ENCODE peak calls at places on chromosome 3, in four cellular contexts. One of them, this sample, is unnamed.

GRCh38 chr3:30372837-30373236 is 233.6 kb upstream of the TGFBR2 start:
- DNase-seq in PC-3: no peak
- DNase-seq in GM23248: no peak
- DNase-seq in HCT116: no peak
- DNase-seq in this sample: no peak

GRCh38 chr3:155323063-155323666 is 29.7 kb upstream of the STRIT1 start:
- DNase-seq in PC-3: peak; percentile 86
- DNase-seq in GM23248: peak; percentile 82
- DNase-seq in HCT116: peak; percentile 68
- DNase-seq in this sample: peak; percentile 80

GRCh38 chr3:31416980-31417379 is 115.7 kb upstream of the STT3B start:
- DNase-seq in PC-3: no peak
- DNase-seq in GM23248: no peak
- DNase-seq in HCT116: no peak
- DNase-seq in this sample: no peak

GRCh38 chr3:81864273-81864672 is 102.8 kb upstream of the GBE1 start:
- DNase-seq in PC-3: no peak
- DNase-seq in GM23248: no peak
- DNase-seq in HCT116: no peak
- DNase-seq in this sample: peak; percentile 91

GRCh38 chr3:140467104-140467577 is 210.7 kb upstream of the TRIM42 start:
- DNase-seq in PC-3: peak; percentile 33
- DNase-seq in GM23248: peak; percentile 43
- DNase-seq in HCT116: peak; percentile 34
- DNase-seq in this sample: peak; percentile 62

GRCh38 chr3:8755564-8756237 is 13.7 kb downstream of the OXTR start:
- DNase-seq in PC-3: peak; percentile 37
- DNase-seq in GM23248: peak; percentile 60
- DNase-seq in HCT116: peak; percentile 37
- DNase-seq in this sample: no peak

GRCh38 chr3:126130981-126131750 is 47.2 kb upstream of the SLC41A3 start:
- DNase-seq in PC-3: no peak
- DNase-seq in GM23248: no peak
- DNase-seq in HCT116: no peak
- DNase-seq in this sample: no peak

GRCh38 chr3:176992565-176992964 is 204.7 kb downstream of the TBL1XR1 start:
- DNase-seq in PC-3: no peak
- DNase-seq in GM23248: no peak
- DNase-seq in HCT116: no peak
- DNase-seq in this sample: no peak

GRCh38 chr3:182925330-182925943 is 54.9 kb downstream of the DCUN1D1 start:
- DNase-seq in PC-3: no peak
- DNase-seq in GM23248: peak; percentile 81
- DNase-seq in HCT116: no peak
- DNase-seq in this sample: no peak

GRCh38 chr3:146187334-146187950 is 26.5 kb upstream of the PLOD2 start:
- DNase-seq in PC-3: peak; percentile 74
- DNase-seq in GM23248: peak; percentile 62
- DNase-seq in HCT116: peak; percentile 29
- DNase-seq in this sample: peak; percentile 38

GRCh38 chr3:46947981-46948791 is 28.4 kb downstream of the CCDC12 start:
- DNase-seq in PC-3: peak; percentile 10
- DNase-seq in GM23248: peak; percentile 28
- DNase-seq in HCT116: peak; percentile 64
- DNase-seq in this sample: no peak

GRCh38 chr3:73883497-73883896 is 258.8 kb upstream of the PDZRN3 start:
- DNase-seq in PC-3: no peak
- DNase-seq in GM23248: no peak
- DNase-seq in HCT116: no peak
- DNase-seq in this sample: no peak

GRCh38 chr3:151439652-151440125 is 21.2 kb downstream of the IGSF10 start:
- DNase-seq in PC-3: peak; percentile 94
- DNase-seq in GM23248: peak; percentile 79
- DNase-seq in HCT116: peak; percentile 53
- DNase-seq in this sample: peak; percentile 62

GRCh38 chr3:128549283-128550112 is 56.5 kb upstream of the GATA2 start:
- DNase-seq in PC-3: peak; percentile 3
- DNase-seq in GM23248: peak; percentile 86
- DNase-seq in HCT116: no peak
- DNase-seq in this sample: no peak

GRCh38 chr3:172557515-172558220 is 34.4 kb upstream of the TNFSF10 start:
- DNase-seq in PC-3: no peak
- DNase-seq in GM23248: peak; percentile 72
- DNase-seq in HCT116: no peak
- DNase-seq in this sample: no peak

GRCh38 chr3:32448686-32449474 is 53.8 kb downstream of the CMTM6 start:
- DNase-seq in PC-3: no peak
- DNase-seq in GM23248: no peak
- DNase-seq in HCT116: no peak
- DNase-seq in this sample: no peak

GRCh38 chr3:42762046-42762724 is 10.9 kb downstream of the CCDC13 start:
- DNase-seq in PC-3: no peak
- DNase-seq in GM23248: peak; percentile 29
- DNase-seq in HCT116: no peak
- DNase-seq in this sample: no peak
- TF ChIP-seq EZH2phosphoT487 in PC-3: no peak
- TF ChIP-seq EZH2phosphoT487 in GM23248: no peak
- TF ChIP-seq EZH2phosphoT487 in HCT116: no peak
- TF ChIP-seq EZH2phosphoT487 in this sample: no peak

GRCh38 chr3:7734456-7734855 is 767.2 kb upstream of the LMCD1 start:
- DNase-seq in PC-3: no peak
- DNase-seq in GM23248: no peak
- DNase-seq in HCT116: no peak
- DNase-seq in this sample: no peak
- H3K9ac ChIP-seq in PC-3: no peak overlapping the region
- H3K9ac ChIP-seq in GM23248: no peak overlapping the region
- H3K9ac ChIP-seq in HCT116: no peak overlapping the region
- H3K9ac ChIP-seq in this sample: no peak overlapping the region

GRCh38 chr3:38579551-38580449 is 69.7 kb downstream of the SCN5A start:
- DNase-seq in PC-3: no peak
- DNase-seq in GM23248: no peak
- DNase-seq in HCT116: no peak
- DNase-seq in this sample: no peak

GRCh38 chr3:38578081-38578475 is 71.4 kb downstream of the SCN5A start:
- DNase-seq in PC-3: no peak
- DNase-seq in GM23248: no peak
- DNase-seq in HCT116: no peak
- DNase-seq in this sample: no peak

GRCh38 chr3:38578551-38578950 is 70.9 kb downstream of the SCN5A start:
- DNase-seq in PC-3: no peak
- DNase-seq in GM23248: no peak
- DNase-seq in HCT116: no peak
- DNase-seq in this sample: no peak

GRCh38 chr3:38580450-38581382 is 68.8 kb downstream of the SCN5A start:
- DNase-seq in PC-3: no peak
- DNase-seq in GM23248: no peak
- DNase-seq in HCT116: no peak
- DNase-seq in this sample: no peak

DNA sequence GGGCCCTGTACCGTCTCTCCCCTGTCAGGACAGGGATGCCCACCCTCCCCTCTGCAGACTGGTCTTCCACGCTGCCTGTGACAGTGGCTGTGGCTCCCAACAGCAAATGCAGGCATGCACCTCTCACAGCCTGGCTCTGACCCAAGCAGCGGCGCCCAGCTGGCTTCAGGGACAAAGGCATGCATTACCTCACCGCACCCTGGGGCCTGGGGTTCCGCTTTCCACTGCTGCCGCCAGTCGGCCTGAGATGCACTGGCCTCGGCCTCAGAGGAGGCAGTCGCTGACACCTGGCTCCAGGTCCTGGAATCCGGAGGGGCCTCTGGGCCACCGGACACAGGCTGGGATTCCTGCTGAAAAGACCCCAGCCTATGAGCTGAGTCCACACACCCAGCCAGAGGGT is 70.3 kb downstream of the SCN5A start:
- DNase-seq in PC-3: no peak
- DNase-seq in GM23248: peak; percentile 31
- DNase-seq in HCT116: no peak
- DNase-seq in this sample: peak; percentile 35
- TF ChIP-seq EZH2phosphoT487 in PC-3: no peak
- TF ChIP-seq EZH2phosphoT487 in GM23248: no peak
- TF ChIP-seq EZH2phosphoT487 in HCT116: no peak
- TF ChIP-seq EZH2phosphoT487 in this sample: no peak

DNA sequence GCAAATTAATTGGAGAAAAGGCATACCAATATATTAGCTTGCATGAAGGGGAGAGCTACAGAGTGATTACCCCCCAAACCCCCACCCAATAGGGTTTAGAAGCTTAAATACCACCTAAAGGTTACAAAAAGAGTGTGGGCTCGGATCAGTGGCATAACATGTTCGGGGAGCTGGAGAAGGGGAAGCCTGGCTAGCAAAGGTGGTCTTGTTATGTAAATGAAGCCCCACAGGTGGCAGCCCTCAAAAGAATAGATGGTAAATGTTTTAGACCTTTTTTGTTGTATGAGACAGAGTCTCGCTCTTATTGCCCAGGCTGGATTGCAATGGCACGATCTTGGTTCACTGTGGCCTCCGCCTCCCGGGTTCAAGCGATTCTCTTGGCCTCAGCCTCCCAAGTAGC is 10.9 kb upstream of the PXK start:
- DNase-seq in PC-3: no peak
- DNase-seq in GM23248: no peak
- DNase-seq in HCT116: no peak
- DNase-seq in this sample: no peak
- H3K9ac ChIP-seq in PC-3: no peak overlapping the region
- H3K9ac ChIP-seq in GM23248: no peak overlapping the region
- H3K9ac ChIP-seq in HCT116: no peak overlapping the region
- H3K9ac ChIP-seq in this sample: no peak overlapping the region

DNA sequence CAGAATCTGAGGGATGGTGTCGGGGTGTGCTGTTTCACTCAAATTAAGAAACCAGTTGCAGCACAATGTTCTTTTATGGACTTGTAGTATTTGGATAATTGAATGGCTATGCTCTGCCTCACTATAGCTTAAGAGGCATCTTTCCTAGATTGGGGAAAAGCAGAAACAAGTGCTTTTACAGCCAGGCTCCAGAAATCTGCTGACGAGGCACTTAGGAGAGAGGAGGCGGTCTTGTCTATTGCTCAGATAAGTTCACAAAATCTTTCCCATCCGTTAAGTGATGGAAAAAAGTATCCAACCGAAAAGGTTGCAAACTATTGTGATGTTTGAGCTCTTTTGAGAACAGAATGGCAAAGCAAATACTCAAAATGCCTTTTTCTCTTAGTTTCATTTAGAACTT is 336.1 kb upstream of the RARB start:
- DNase-seq in PC-3: no peak
- DNase-seq in GM23248: no peak
- DNase-seq in HCT116: no peak
- DNase-seq in this sample: no peak
- TF ChIP-seq EZH2phosphoT487 in PC-3: no peak
- TF ChIP-seq EZH2phosphoT487 in GM23248: no peak
- TF ChIP-seq EZH2phosphoT487 in HCT116: no peak
- TF ChIP-seq EZH2phosphoT487 in this sample: no peak

GRCh38 chr3:170180107-170180951 is 1.2 kb downstream of the PHC3 start:
- DNase-seq in PC-3: peak; percentile 45
- DNase-seq in GM23248: peak; percentile 46
- DNase-seq in HCT116: no peak
- DNase-seq in this sample: no peak
- H3K9ac ChIP-seq in PC-3: peak overlapping the region; percentile 93
- H3K9ac ChIP-seq in GM23248: peak overlapping the region; percentile 98
- H3K9ac ChIP-seq in HCT116: peak overlapping the region; percentile 89
- H3K9ac ChIP-seq in this sample: peak overlapping the region; percentile 83

This sample was measured in neural progenitor cell.